ENCODE peak calls at places on chromosomes 7 and 10, in four cellular contexts. One of them, this sample, is unnamed.

GRCh38 chr10:15494850-15495249 is 123.8 kb upstream of the FAM171A1 start:
- DNase-seq in HT-29: no peak
- DNase-seq in GDM1: no peak
- DNase-seq in astrocyte of the spinal cord: no peak
- DNase-seq in this sample: no peak

GRCh38 chr7:142384508-142384922 is 126.7 kb upstream of the PRSS58 start:
- DNase-seq in astrocyte of the spinal cord: peak; percentile 46
- DNase-seq in HT-29: no peak
- DNase-seq in GDM1: peak; percentile 77
- DNase-seq in this sample: no peak

GRCh38 chr10:1846050-1846449 is 108.7 kb upstream of the ADARB2 start:
- DNase-seq in astrocyte of the spinal cord: no peak
- DNase-seq in HT-29: no peak
- DNase-seq in GDM1: no peak
- DNase-seq in this sample: no peak

GRCh38 chr7:151514461-151515396 is 5.0 kb downstream of the RHEB start:
- DNase-seq in HT-29: no peak
- DNase-seq in GDM1: no peak
- DNase-seq in astrocyte of the spinal cord: no peak
- DNase-seq in this sample: no peak

GRCh38 chr7:134696261-134696660 is 49.6 kb downstream of the BPGM start:
- DNase-seq in HT-29: no peak
- DNase-seq in astrocyte of the spinal cord: no peak
- DNase-seq in GDM1: no peak
- DNase-seq in this sample: no peak

GRCh38 chr7:130270947-130271790 is 4.5 kb downstream of the CPA2 start:
- DNase-seq in astrocyte of the spinal cord: no peak
- DNase-seq in HT-29: no peak
- DNase-seq in GDM1: no peak
- DNase-seq in this sample: no peak

GRCh38 chr10:29804025-29804852 is 169.5 kb upstream of the SVIL start:
- DNase-seq in astrocyte of the spinal cord: peak; percentile 97
- DNase-seq in HT-29: peak; percentile 88
- DNase-seq in GDM1: no peak
- DNase-seq in this sample: no peak

GRCh38 chr10:14500172-14500765 is 169.5 kb upstream of the FRMD4A start:
- DNase-seq in HT-29: no peak
- DNase-seq in GDM1: no peak
- DNase-seq in astrocyte of the spinal cord: no peak
- DNase-seq in this sample: no peak

GRCh38 chr10:15791816-15792524 is 68.3 kb downstream of the MINDY3 start:
- DNase-seq in GDM1: no peak
- DNase-seq in HT-29: no peak
- DNase-seq in astrocyte of the spinal cord: peak; percentile 22
- DNase-seq in this sample: no peak

GRCh38 chr10:9762966-9763656 is 1254.6 kb upstream of the CELF2 start:
- DNase-seq in GDM1: no peak
- DNase-seq in HT-29: no peak
- DNase-seq in astrocyte of the spinal cord: peak; percentile 87
- DNase-seq in this sample: no peak

GRCh38 chr10:2627969-2628368 is 439.4 kb upstream of the PFKP start:
- DNase-seq in GDM1: no peak
- DNase-seq in HT-29: no peak
- DNase-seq in astrocyte of the spinal cord: no peak
- DNase-seq in this sample: no peak

GRCh38 chr10:43698156-43698555 is 49.5 kb upstream of the ZNF32 start:
- DNase-seq in GDM1: no peak
- DNase-seq in HT-29: no peak
- DNase-seq in astrocyte of the spinal cord: no peak
- DNase-seq in this sample: no peak

GRCh38 chr7:41679566-41679965 is 23.3 kb downstream of the INHBA start:
- DNase-seq in HT-29: no peak
- DNase-seq in GDM1: no peak
- DNase-seq in astrocyte of the spinal cord: no peak
- DNase-seq in this sample: no peak

GRCh38 chr7:473211-473734 is 46.4 kb downstream of the PDGFA start:
- DNase-seq in HT-29: no peak
- DNase-seq in astrocyte of the spinal cord: no peak
- DNase-seq in GDM1: no peak
- DNase-seq in this sample: peak; percentile 40

GRCh38 chr10:125023862-125024495 is 82.1 kb downstream of the ZRANB1 start:
- DNase-seq in GDM1: no peak
- DNase-seq in HT-29: no peak
- DNase-seq in astrocyte of the spinal cord: no peak
- DNase-seq in this sample: peak; percentile 75

GRCh38 chr10:62426086-62426485 is 51.9 kb downstream of the ZNF365 start:
- DNase-seq in GDM1: no peak
- DNase-seq in astrocyte of the spinal cord: peak; percentile 36
- DNase-seq in HT-29: no peak
- DNase-seq in this sample: no peak

GRCh38 chr7:72025381-72025960 is 386.7 kb downstream of the CALN1 start:
- DNase-seq in GDM1: no peak
- DNase-seq in astrocyte of the spinal cord: no peak
- DNase-seq in HT-29: no peak
- DNase-seq in this sample: no peak

GRCh38 chr10:112353046-112353445 is 20.9 kb upstream of the ACSL5 start:
- DNase-seq in astrocyte of the spinal cord: no peak
- DNase-seq in GDM1: no peak
- DNase-seq in HT-29: no peak
- DNase-seq in this sample: no peak

GRCh38 chr7:29331163-29331562 is 136.6 kb downstream of the CHN2 start:
- DNase-seq in GDM1: no peak
- DNase-seq in astrocyte of the spinal cord: no peak
- DNase-seq in HT-29: no peak
- DNase-seq in this sample: no peak

GRCh38 chr10:7601023-7601656 is 65.6 kb downstream of the ITIH5 start:
- DNase-seq in astrocyte of the spinal cord: no peak
- DNase-seq in HT-29: no peak
- DNase-seq in GDM1: no peak
- DNase-seq in this sample: no peak

GRCh38 chr7:158357106-158357897 is 230.3 kb downstream of the PTPRN2 start:
- DNase-seq in astrocyte of the spinal cord: no peak
- DNase-seq in HT-29: no peak
- DNase-seq in GDM1: no peak
- DNase-seq in this sample: peak; percentile 19

GRCh38 chr7:43135129-43135528 is 22.7 kb downstream of the HECW1 start:
- DNase-seq in HT-29: no peak
- DNase-seq in GDM1: no peak
- DNase-seq in astrocyte of the spinal cord: no peak
- DNase-seq in this sample: no peak

GRCh38 chr10:114593240-114593792 is 64.8 kb downstream of the ABLIM1 start:
- DNase-seq in GDM1: no peak
- DNase-seq in HT-29: no peak
- DNase-seq in astrocyte of the spinal cord: no peak
- DNase-seq in this sample: no peak

GRCh38 chr10:62491597-62491996 is 117.4 kb downstream of the ZNF365 start:
- DNase-seq in HT-29: no peak
- DNase-seq in GDM1: no peak
- DNase-seq in astrocyte of the spinal cord: no peak
- DNase-seq in this sample: no peak

GRCh38 chr7:5443678-5444077 is 20.0 kb upstream of the TNRC18 start:
- DNase-seq in HT-29: no peak
- DNase-seq in GDM1: no peak
- DNase-seq in astrocyte of the spinal cord: no peak
- DNase-seq in this sample: no peak

GRCh38 chr7:98168181-98168903 is 42.9 kb upstream of the BHLHA15 start:
- DNase-seq in astrocyte of the spinal cord: peak; percentile 66
- DNase-seq in GDM1: peak; percentile 26
- DNase-seq in HT-29: peak; percentile 92
- DNase-seq in this sample: no peak

GRCh38 chr10:133210398-133211140 is 19.4 kb upstream of the UTF1 start:
- DNase-seq in astrocyte of the spinal cord: no peak
- DNase-seq in GDM1: no peak
- DNase-seq in HT-29: no peak
- DNase-seq in this sample: no peak

GRCh38 chr10:114374141-114374791 is 30.0 kb downstream of the AFAP1L2 start:
- DNase-seq in astrocyte of the spinal cord: peak; percentile 56
- DNase-seq in HT-29: no peak
- DNase-seq in GDM1: no peak
- DNase-seq in this sample: no peak

GRCh38 chr7:105246195-105247078 is 142.3 kb downstream of the SRPK2 start:
- DNase-seq in HT-29: no peak
- DNase-seq in astrocyte of the spinal cord: no peak
- DNase-seq in GDM1: no peak
- DNase-seq in this sample: no peak